ENCODE peak calls at places on chromosome 12, in five cellular contexts. D is BE2C, A is neural progenitor cell, O is astrocyte of the cerebellum, M is WTC11. C is an unnamed sample.

GRCh38 chr12:12901158-12901791 is 9.9 kb downstream of the GPRC5A start:
- DNase-seq in D (no peak), A (peak), O (no peak), M (no peak), C (no peak)

GRCh38 chr12:49872781-49873181 is 29.9 kb upstream of the BCDIN3D start:
- DNase-seq in D (no peak), A (no peak), O (no peak), M (no peak), C (no peak)

GRCh38 chr12:5197127-5197526 is 153.4 kb downstream of the KCNA5 start:
- DNase-seq in D (no peak), A (no peak), O (peak), M (no peak), C (no peak)

GRCh38 chr12:72178871-72179270 is 93.3 kb upstream of the TRHDE start:
- DNase-seq in D (no peak), A (no peak), O (no peak), M (no peak), C (no peak)

GRCh38 chr12:104952816-104953215 is 5.3 kb downstream of the SLC41A2 start:
- DNase-seq in D (no peak), A (no peak), O (no peak), M (no peak), C (no peak)

GRCh38 chr12:80129895-80130535 is 30.7 kb downstream of the OTOGL start:
- DNase-seq in D (no peak), A (no peak), O (peak), M (no peak), C (no peak)

GRCh38 chr12:51320695-51321320 is 3.2 kb downstream of the BIN2 start:
- DNase-seq in D (no peak), A (peak), O (no peak), M (no peak), C (no peak)

GRCh38 chr12:89863332-89863938 is 154.8 kb upstream of the ATP2B1 start:
- DNase-seq in D (no peak), A (no peak), O (no peak), M (no peak), C (no peak)

GRCh38 chr12:78725951-78726550 is 138.5 kb upstream of the SYT1 start:
- DNase-seq in D (no peak), A (peak), O (no peak), M (no peak), C (no peak)

GRCh38 chr12:44246481-44247105 is 410.7 kb downstream of the TMEM117 start:
- DNase-seq in D (no peak), A (no peak), O (peak), M (no peak), C (no peak)
- TF ChIP-seq CTCF in D (no peak), A (no peak), O (no peak), M (no peak), C (no peak)

DNA sequence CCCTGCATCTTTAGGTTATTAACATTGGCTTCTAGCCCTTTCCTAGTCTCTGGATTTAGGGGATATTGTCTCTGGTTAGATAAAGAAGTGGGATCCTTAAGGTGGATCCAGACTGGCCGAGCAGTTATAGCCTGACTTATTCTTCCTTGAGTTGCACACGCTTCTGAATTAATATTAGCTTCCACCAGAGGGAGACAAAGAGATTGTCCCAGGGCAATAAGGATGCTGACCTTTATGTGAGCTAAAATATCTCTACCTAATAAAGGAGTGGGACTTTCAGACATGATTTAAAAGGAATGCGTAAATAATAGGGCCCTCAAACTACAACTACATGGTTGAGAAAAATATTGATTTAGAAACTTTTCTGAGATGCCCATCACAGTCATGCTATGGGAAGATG is 139.7 kb downstream of the SLCO1B3 start:
- DNase-seq in D (no peak), A (peak), O (peak), M (no peak), C (no peak)
- TF ChIP-seq CTCF in D (peak), A (peak), O (peak), M (peak), C (peak)

DNA sequence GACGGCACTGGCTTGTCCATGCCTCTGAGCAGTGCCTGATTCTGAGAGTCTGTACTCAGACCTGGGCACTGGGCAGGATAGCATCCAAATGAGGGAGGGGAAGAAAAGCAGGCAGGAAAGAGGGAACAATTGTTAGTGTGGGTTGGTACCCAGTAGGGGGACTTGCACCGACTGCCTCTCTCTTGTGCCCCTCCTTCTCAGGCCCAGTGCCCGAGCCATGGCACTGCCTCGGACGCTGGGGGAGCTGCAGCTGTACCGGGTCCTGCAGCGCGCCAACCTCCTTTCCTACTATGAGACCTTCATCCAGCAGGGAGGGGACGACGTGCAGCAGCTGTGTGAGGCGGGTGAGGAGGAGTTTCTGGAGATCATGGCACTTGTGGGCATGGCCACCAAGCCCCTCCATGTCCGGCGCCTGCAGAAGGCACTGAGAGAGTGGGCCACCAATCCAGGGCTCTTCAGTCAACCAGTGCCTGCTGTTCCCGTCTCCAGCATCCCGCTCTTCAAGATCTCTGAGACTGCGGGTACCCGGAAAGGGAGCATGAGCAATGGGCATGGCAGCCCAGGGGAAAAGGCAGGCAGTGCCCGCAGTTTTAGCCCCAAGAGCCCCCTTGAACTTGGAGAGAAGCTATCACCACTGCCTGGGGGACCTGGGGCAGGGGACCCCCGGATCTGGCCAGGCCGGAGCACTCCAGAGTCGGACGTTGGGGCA is 2.2 kb downstream of the NAB2 start:
- DNase-seq in D (no peak), A (no peak), O (no peak), M (no peak), C (no peak)
- TF ChIP-seq CTCF in D (no peak), A (no peak), O (peak), M (no peak), C (no peak)

DNA sequence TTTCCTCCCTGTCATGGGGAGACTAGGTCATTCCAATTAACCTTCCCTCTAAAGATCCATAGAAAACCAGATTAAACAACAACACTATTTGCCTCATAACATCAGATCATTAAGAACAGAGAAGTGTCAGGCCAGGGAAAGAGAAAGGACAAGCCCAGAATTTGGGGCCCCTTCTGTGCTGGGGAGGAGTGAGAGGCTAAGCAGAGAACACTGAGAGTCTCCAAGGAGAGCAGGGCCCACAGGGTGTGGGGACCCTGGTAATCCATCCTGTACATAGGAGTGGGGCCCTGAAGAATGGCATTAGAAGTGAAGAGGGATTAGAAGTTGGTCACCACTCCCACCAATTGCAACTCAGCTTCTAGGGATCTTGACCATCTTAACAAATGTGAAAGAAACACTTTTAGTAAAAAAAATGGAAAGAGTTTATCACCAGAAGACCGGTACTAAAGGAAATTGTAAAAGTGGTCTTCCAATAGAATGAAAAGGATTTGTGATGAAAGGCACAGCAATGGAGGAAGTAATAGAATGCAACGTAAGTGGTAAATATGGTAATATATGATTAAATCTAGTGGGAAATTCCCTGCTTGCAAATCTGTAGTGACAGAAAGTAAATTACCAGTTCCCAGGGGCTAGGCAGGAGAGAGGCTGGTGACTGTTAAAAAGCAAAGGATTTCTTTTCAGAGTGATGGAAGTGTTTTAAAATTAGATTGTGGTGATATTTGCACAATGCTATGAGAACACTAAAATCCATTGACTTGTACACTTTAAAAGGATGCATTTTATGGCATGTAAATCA is 14.0 kb upstream of the TMTC1 start:
- DNase-seq in D (no peak), A (peak), O (no peak), M (no peak), C (no peak)
- TF ChIP-seq CTCF in D (no peak), A (no peak), O (no peak), M (no peak), C (no peak)

GRCh38 chr12:57613427-57614109 is 2.3 kb downstream of the ARHGEF25 start:
- DNase-seq in D (no peak), A (no peak), O (no peak), M (no peak), C (no peak)
- TF ChIP-seq CTCF in D (no peak), A (no peak), O (no peak), M (no peak), C (no peak)

DNA sequence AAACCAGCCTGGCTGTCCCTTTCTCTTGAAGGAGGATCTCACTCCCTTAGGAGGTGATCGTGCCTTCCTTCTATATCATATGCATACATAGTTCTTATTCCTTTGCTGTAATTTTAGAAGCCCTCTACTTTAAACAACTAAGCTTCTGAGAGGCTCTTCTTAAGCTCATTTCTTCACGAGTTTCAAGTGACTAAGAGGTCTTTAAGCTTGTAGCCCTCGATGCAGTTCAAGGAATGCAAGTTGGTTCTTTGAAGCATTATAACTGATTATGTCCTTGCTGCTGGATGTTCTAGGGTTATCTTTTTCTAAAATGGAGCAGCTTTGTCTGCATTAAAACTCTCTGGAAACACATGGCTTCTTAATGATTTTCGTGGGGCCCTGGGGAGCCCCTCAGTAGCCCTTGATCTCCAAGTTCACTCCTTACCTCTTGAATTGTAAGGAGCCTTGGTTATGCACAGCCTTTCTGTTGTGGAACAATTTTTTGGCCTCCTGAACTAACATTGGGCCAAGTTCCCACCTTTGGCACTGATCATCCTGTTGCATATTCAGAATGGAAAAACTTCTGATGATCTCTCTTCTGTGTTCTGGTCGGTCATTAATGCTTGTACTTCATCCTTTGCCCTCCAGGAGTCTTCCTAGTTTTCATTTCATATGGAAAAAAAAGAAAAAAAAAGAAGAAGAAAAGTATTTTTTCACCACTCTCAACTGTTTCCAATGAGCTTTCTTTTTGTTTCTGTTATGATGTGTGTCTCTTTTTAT is 12.6 kb downstream of the RASSF8 start:
- DNase-seq in D (no peak), A (no peak), O (no peak), M (no peak), C (no peak)
- TF ChIP-seq CTCF in D (peak), A (no peak), O (peak), M (no peak), C (peak)

C was measured in nephron progenitor cell.